ENCODE peak calls at places on chromosomes 1 and 21, in six cellular contexts. O is PC-3, D is HFFc6, E is neural crest cell, T is left lung, H is Calu3. M is an unnamed sample.

GRCh38 chr1:6006882-6007281 is 14.7 kb upstream of the NPHP4 start:
- DNase-seq in O (no peak), D (no peak), E (no peak), T (no peak), H (no peak), M (no peak)

GRCh38 chr1:230277201-230277771 is 148.8 kb downstream of the PGBD5 start:
- DNase-seq in O (no peak), D (no peak), E (no peak), T (peak), H (no peak), M (no peak)

GRCh38 chr1:79312438-79312837 is 305.9 kb upstream of the ADGRL4 start:
- DNase-seq in O (no peak), D (no peak), E (no peak), T (no peak), H (no peak), M (no peak)

GRCh38 chr1:225746361-225747179 is 31.1 kb upstream of the SRP9 start:
- DNase-seq in O (peak), D (peak), E (no peak), T (no peak), H (peak), M (no peak)

GRCh38 chr1:66752000-66752592 is at the start of gene DYNLT5:
- DNase-seq in O (no peak), D (peak), E (peak), T (peak), H (no peak), M (no peak)

GRCh38 chr1:174800221-174800791 is 199.4 kb upstream of the CACYBP start:
- DNase-seq in O (no peak), D (no peak), E (no peak), T (no peak), H (no peak), M (peak)

GRCh38 chr1:157040802-157041201 is 4.7 kb downstream of the ARHGEF11 start:
- DNase-seq in O (peak), D (peak), E (no peak), T (no peak), H (no peak), M (no peak)

GRCh38 chr1:2543543-2544092 is 12.6 kb upstream of the TNFRSF14 start:
- DNase-seq in O (no peak), D (no peak), E (peak), T (no peak), H (no peak), M (peak)

GRCh38 chr1:179816196-179816960 is 61.2 kb downstream of the TOR1AIP2 start:
- DNase-seq in O (no peak), D (no peak), E (no peak), T (no peak), H (no peak), M (no peak)

GRCh38 chr1:54112027-54112426 is 40.8 kb downstream of the CDCP2 start:
- DNase-seq in O (no peak), D (no peak), E (no peak), T (no peak), H (no peak), M (no peak)

GRCh38 chr1:203589201-203589600 is 37.4 kb upstream of the ATP2B4 start:
- DNase-seq in O (peak), D (no peak), E (no peak), T (no peak), H (no peak), M (no peak)

GRCh38 chr1:78737241-78737640 is 87.6 kb downstream of the IFI44 start:
- DNase-seq in O (no peak), D (no peak), E (no peak), T (no peak), H (no peak), M (no peak)

GRCh38 chr1:156602557-156602993 is 1.3 kb upstream of the GPATCH4 start:
- DNase-seq in O (peak), D (no peak), E (no peak), T (no peak), H (no peak), M (no peak)

GRCh38 chr1:92877792-92878191 is 46.0 kb downstream of the RPL5 start:
- DNase-seq in O (no peak), D (no peak), E (no peak), T (no peak), H (no peak), M (no peak)

GRCh38 chr21:34351786-34352241 is 12.0 kb upstream of the KCNE2 start:
- DNase-seq in O (peak), D (peak), E (peak), T (no peak), H (peak), M (no peak)

GRCh38 chr21:42787613-42788012 is 91.7 kb downstream of the WDR4 start:
- DNase-seq in O (no peak), D (no peak), E (no peak), T (no peak), H (no peak), M (no peak)

GRCh38 chr1:228782662-228783414 is 47.6 kb downstream of the RHOU start:
- DNase-seq in O (peak), D (no peak), E (no peak), T (no peak), H (peak), M (no peak)

GRCh38 chr1:154344977-154345837 is 19.9 kb downstream of the ATP8B2 start:
- DNase-seq in O (peak), D (peak), E (peak), T (no peak), H (peak), M (peak)

GRCh38 chr1:6833804-6834203 is 48.5 kb downstream of the CAMTA1 start:
- DNase-seq in O (no peak), D (no peak), E (no peak), T (no peak), H (no peak), M (no peak)

DNA sequence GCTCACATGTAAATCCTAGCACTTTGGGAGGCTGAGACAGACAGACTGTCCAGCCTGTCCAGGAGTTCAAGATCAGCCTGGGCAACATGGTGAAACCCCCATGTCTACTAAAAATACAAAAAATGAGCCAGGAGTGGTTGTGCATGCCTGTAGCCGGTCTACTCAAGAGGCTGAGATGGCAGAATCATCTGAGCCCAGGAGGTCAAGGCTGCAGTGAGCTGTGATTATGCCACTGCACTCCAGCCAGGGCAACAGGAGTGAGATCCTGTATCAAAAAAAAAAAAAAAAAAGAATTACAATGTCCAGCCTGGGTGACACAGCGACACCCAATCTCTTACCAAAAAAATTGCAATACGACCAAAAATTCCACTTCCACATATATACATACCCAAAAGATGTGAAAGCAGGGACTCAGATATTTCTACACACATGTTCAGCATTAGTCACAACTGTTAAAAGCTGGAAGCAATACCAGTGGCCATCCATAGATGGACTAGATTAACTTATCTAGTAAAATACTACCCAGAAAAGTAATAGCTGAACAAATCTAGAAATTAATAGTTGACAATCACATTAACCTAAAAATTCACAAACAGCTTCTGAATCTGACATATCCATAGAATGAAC is 49.2 kb downstream of the ASH1L start:
- DNase-seq in O (peak), D (peak), E (no peak), T (no peak), H (no peak), M (no peak)
- TF ChIP-seq CTCF in O (no peak), D (peak), E (no peak), T (no peak), H (no peak), M (no peak)

GRCh38 chr21:45248301-45248892 is 39.3 kb downstream of the POFUT2 start:
- DNase-seq in O (no peak), D (no peak), E (no peak), T (no peak), H (no peak), M (no peak)

GRCh38 chr21:45249626-45250025 is 38.1 kb downstream of the POFUT2 start:
- DNase-seq in O (no peak), D (no peak), E (no peak), T (no peak), H (no peak), M (no peak)

GRCh38 chr21:45250914-45251634 is 36.6 kb downstream of the POFUT2 start:
- DNase-seq in O (no peak), D (no peak), E (no peak), T (no peak), H (no peak), M (no peak)

GRCh38 chr21:45250272-45250671 is 37.4 kb downstream of the POFUT2 start:
- DNase-seq in O (no peak), D (no peak), E (no peak), T (no peak), H (no peak), M (no peak)

DNA sequence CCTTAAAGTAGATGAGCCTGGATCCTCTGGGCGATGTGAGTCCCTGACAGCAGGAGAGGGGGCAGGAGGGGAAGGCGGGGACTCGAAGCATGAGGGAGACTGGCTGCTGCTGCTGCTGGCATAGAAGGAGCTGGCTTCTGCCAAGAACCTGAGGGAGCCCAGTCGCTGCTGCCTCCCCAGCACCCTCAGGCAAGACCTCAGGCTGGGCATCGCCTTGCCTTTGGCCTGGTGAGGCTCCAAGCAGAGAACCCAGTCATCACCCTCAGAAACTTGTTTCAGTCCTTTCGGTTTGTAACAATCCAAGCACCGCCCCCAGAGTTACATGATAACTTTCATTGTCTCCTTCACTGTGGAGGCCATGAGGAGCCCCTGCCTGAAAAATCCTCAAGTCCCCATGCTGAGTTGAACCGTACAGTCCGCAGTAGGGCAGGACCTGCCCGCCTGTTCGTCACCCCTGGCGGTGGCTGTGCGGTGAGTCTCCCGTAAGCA is 38.8 kb downstream of the POFUT2 start:
- DNase-seq in O (no peak), D (no peak), E (no peak), T (no peak), H (no peak), M (no peak)
- TF ChIP-seq CTCF in O (no peak), D (no peak), E (no peak), T (no peak), H (no peak), M (no peak)

GRCh38 chr1:152486400-152487006 is 24.1 kb upstream of the LCE5A start:
- DNase-seq in O (peak), D (no peak), E (no peak), T (no peak), H (peak), M (no peak)
- TF ChIP-seq CTCF in O (peak), D (peak), E (no peak), T (peak), H (peak), M (peak)

DNA sequence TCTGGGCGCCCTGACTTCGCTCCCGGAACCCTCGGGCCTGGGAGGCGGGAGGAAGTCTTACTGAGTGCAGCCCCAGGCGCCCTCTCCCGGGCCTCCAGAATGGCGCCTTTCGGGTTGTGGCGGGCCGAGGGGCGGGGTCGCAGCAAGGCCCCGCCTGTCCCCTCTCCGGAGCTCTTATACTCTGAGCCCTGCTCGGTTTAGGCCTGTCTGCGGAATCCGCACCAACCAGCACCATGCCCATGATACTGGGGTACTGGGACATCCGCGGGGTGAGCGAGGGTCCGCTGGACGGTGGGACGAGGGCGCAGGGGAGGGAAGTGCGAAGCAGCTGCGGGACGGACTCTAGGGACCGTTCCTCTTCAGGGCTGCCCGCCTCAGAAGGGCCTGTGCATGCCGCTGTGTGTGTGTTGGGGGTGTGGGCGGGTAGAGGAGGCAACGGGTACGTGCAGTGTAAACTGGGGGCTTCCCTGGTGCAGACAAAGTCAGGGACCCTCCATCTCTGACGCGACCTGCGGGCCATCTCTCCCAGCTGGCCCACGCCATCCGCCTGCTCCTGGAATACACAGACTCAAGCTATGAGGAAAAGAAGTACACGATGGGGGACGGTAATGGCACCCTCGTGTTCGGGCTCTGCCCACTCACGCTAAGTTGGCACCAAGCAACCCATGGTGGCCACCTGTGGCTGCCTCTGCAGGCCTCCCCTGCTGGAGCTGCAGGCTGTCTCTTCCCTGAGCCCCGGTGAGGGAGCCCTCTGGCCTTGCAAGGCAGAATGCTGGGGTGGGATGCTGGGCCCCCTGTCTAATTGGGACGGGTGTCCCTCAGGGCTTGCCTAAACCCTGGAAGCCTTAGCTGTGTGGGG is at the start of gene GSTM1:
- DNase-seq in O (no peak), D (peak), E (peak), T (peak), H (peak), M (peak)
- TF ChIP-seq CTCF in O (no peak), D (peak), E (no peak), T (peak), H (no peak), M (peak)

GRCh38 chr1:37515185-37516034 is 844 bp upstream of the MEAF6 start:
- DNase-seq in O (no peak), D (no peak), E (no peak), T (no peak), H (no peak), M (no peak)

GRCh38 chr1:37519613-37520012 is 5.0 kb upstream of the MEAF6 start:
- DNase-seq in O (no peak), D (no peak), E (no peak), T (no peak), H (no peak), M (no peak)

GRCh38 chr1:37513795-37514349 is 694 bp downstream of the MEAF6 start:
- DNase-seq in O (peak), D (peak), E (no peak), T (peak), H (peak), M (no peak)

GRCh38 chr1:37517569-37517968 is 3.0 kb upstream of the MEAF6 start:
- DNase-seq in O (no peak), D (no peak), E (no peak), T (no peak), H (no peak), M (no peak)

DNA sequence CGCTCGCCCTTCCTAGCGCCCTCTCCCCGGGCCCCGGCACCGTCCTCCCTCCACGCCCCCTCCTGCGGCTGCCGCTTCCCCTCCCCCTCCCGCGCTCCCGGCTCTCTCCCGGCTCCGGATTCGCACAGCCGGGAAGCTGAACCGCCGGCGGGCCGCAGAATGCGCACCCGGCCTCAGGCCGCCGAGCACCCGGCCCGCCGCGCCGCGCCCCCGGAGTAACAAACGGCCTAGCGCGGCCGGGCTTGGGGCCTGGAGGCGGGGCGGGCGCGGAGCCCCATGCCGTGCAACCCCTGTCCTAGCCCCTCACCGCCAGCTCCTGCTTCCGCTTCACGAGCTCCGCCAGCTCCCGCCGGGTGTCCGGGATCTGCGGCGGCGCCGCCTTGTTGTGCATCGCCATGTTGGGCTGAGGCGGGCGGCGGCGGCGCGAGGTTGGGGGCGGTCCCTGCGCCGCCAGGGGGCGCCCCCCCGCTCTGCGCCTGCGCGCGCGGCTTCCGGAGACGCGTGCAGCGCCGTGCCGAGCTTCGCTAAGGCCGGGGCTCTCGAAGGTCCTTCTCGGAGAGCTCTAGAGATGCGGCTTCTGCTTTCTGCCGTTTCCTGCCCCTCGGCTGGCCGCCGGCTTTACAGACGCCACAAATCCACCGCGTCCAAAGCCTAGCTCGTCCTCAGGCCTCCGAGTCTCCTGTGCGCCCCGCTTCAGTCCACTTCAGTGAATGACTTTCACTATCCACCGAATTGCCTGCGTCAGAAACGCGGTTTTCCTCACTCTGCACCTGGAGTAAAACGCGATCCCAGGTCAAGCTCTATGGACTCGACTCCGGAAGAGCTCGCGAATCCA is at the start of gene MEAF6:
- DNase-seq in O (peak), D (peak), E (peak), T (peak), H (peak), M (peak)
- TF ChIP-seq CTCF in O (peak), D (peak), E (peak), T (peak), H (peak), M (peak)

GRCh38 chr1:60273185-60273584 is 199.6 kb upstream of the C1orf87 start:
- DNase-seq in O (no peak), D (no peak), E (no peak), T (no peak), H (no peak), M (no peak)

GRCh38 chr1:60277269-60277668 is 203.7 kb upstream of the C1orf87 start:
- DNase-seq in O (no peak), D (no peak), E (no peak), T (no peak), H (no peak), M (no peak)

GRCh38 chr1:60279798-60280197 is 206.2 kb upstream of the C1orf87 start:
- DNase-seq in O (peak), D (peak), E (no peak), T (no peak), H (no peak), M (no peak)

GRCh38 chr1:60271041-60271440 is 197.5 kb upstream of the C1orf87 start:
- DNase-seq in O (no peak), D (no peak), E (no peak), T (no peak), H (no peak), M (no peak)

GRCh38 chr1:60274422-60275419 is 201.2 kb upstream of the C1orf87 start:
- DNase-seq in O (no peak), D (no peak), E (no peak), T (no peak), H (no peak), M (no peak)
- TF ChIP-seq CTCF in O (no peak), D (no peak), E (no peak), T (no peak), H (no peak), M (no peak)